ENCODE peak calls at places on chromosomes 13 and 19, in five cellular contexts. E, Q, B, I and D are unnamed samples.
A peak's percentile ranks its signal among the peaks of the same experiment; 100 is the strongest.

GRCh38 chr13:45225370-45225769 is 24.5 kb upstream of the KCTD4 start:
- DNase-seq in Q (no peak), E (no peak), B (no peak), I (no peak), D (no peak)

GRCh38 chr13:73331556-73331955 is 272.8 kb downstream of the KLF5 start:
- DNase-seq in B (no peak), E (no peak), I (no peak), Q (no peak), D (no peak)

GRCh38 chr19:33339750-33340029 is 33.8 kb upstream of the CEBPG start:
- DNase-seq in I (no peak), Q (no peak), E (no peak), B (no peak), D (no peak)

GRCh38 chr19:14363203-14364097 is 17.8 kb upstream of the ADGRE5 start:
- DNase-seq in B (peak; percentile 77), I (peak; percentile 77), Q (peak; percentile 91), E (no peak), D (peak; percentile 82)

GRCh38 chr19:13037161-13037560 is 41.9 kb downstream of the NFIX start:
- DNase-seq in Q (peak; percentile 83), B (peak; percentile 92), E (no peak), I (no peak), D (no peak)

GRCh38 chr19:21256722-21257121 is 72.5 kb downstream of the ZNF708 start:
- DNase-seq in E (peak; percentile 43), I (peak; percentile 23), B (peak; percentile 29), Q (no peak), D (peak; percentile 25)

GRCh38 chr13:32629313-32629712 is 43.1 kb downstream of the PDS5B start:
- DNase-seq in Q (no peak), I (no peak), E (no peak), B (no peak), D (no peak)

GRCh38 chr13:55038230-55038629 is 2009.6 kb downstream of the OLFM4 start:
- DNase-seq in B (no peak), I (no peak), E (no peak), Q (no peak), D (no peak)

GRCh38 chr13:46983881-46984280 is 87.0 kb upstream of the HTR2A start:
- DNase-seq in Q (no peak), E (peak; percentile 91), I (no peak), B (peak; percentile 28), D (no peak)

GRCh38 chr19:49512970-49513745 is 697 bp downstream of the FCGRT start:
- DNase-seq in E (peak; percentile 59), Q (peak; percentile 71), B (peak; percentile 47), I (no peak), D (no peak)

GRCh38 chr13:99663185-99663825 is 162.0 kb downstream of the TM9SF2 start:
- DNase-seq in E (no peak), B (no peak), I (no peak), Q (no peak), D (no peak)

GRCh38 chr13:46753137-46753536 is 43.8 kb downstream of the ESD start:
- DNase-seq in Q (no peak), B (no peak), E (no peak), I (no peak), D (no peak)

GRCh38 chr19:43784251-43784980 is 3.6 kb upstream of the KCNN4 start:
- DNase-seq in B (peak; percentile 92), E (peak; percentile 89), I (peak; percentile 77), Q (peak; percentile 67), D (no peak)

GRCh38 chr13:42524487-42525034 is 49.4 kb upstream of the TNFSF11 start:
- DNase-seq in Q (no peak), B (no peak), E (no peak), I (no peak), D (no peak)

GRCh38 chr19:8324186-8325050 is 3.1 kb downstream of the RPS28 start:
- DNase-seq in E (peak; percentile 16), B (no peak), Q (no peak), I (no peak), D (no peak)

GRCh38 chr13:98410591-98410990 is 166.3 kb downstream of the STK24 start:
- DNase-seq in Q (no peak), B (no peak), I (no peak), E (no peak), D (no peak)

GRCh38 chr13:51666316-51666715 is 82.1 kb downstream of the WDFY2 start:
- DNase-seq in Q (no peak), E (no peak), I (no peak), B (no peak), D (no peak)

GRCh38 chr13:97112451-97113152 is 109.5 kb upstream of the MBNL2 start:
- DNase-seq in I (no peak), E (no peak), Q (no peak), B (no peak), D (no peak)

GRCh38 chr13:112722433-112723250 is 32.8 kb downstream of the ATP11A start:
- DNase-seq in E (no peak), Q (no peak), B (peak; percentile 65), I (peak; percentile 86), D (no peak)

GRCh38 chr13:21137696-21138095 is 38.7 kb downstream of the SKA3 start:
- DNase-seq in E (no peak), B (peak; percentile 53), I (peak; percentile 59), Q (no peak), D (no peak)

GRCh38 chr13:64332048-64332447 is 2898.1 kb downstream of the PCDH9 start:
- DNase-seq in Q (peak; percentile 74), I (no peak), E (no peak), B (no peak), D (no peak)

GRCh38 chr13:65966991-65967451 is 1263.1 kb downstream of the PCDH9 start:
- DNase-seq in I (peak; percentile 60), Q (peak; percentile 11), E (peak; percentile 52), B (peak; percentile 29), D (peak; percentile 58)

GRCh38 chr19:48195106-48195830 is 24.8 kb downstream of the ZSWIM9 start:
- DNase-seq in I (no peak), E (no peak), Q (no peak), B (no peak), D (no peak)

GRCh38 chr13:103716689-103717088 is 650.5 kb upstream of the SLC10A2 start:
- DNase-seq in B (no peak), E (no peak), Q (no peak), I (no peak), D (no peak)

GRCh38 chr19:38989066-38989605 is 13.6 kb upstream of the FBXO17 start:
- DNase-seq in E (no peak), I (no peak), Q (peak; percentile 88), B (peak; percentile 27), D (no peak)

GRCh38 chr13:45179428-45179827 is 21.4 kb downstream of the KCTD4 start:
- DNase-seq in I (no peak), B (no peak), Q (no peak), E (no peak), D (no peak)

GRCh38 chr13:46624821-46625220 is 71.9 kb downstream of the LRCH1 start:
- DNase-seq in Q (no peak), E (no peak), I (no peak), B (no peak), D (no peak)

GRCh38 chr13:51291341-51291740 is 48.1 kb upstream of the SERPINE3 start:
- DNase-seq in I (no peak), E (no peak), Q (no peak), B (peak; percentile 39), D (no peak)

GRCh38 chr19:46372901-46373572 is 26.1 kb downstream of the PPP5C start:
- DNase-seq in I (no peak), Q (no peak), E (no peak), B (peak; percentile 79), D (peak; percentile 41)
- H3K4me3 ChIP-seq in I (no peak overlapping the region), Q (no peak overlapping the region), E (no peak overlapping the region), B (peak overlapping the region; percentile 25), D (no peak overlapping the region)

GRCh38 chr19:36449059-36449670 is 30.7 kb upstream of the ZFP82 start:
- DNase-seq in B (no peak), Q (no peak), E (no peak), I (no peak), D (no peak)
- H3K9me3 ChIP-seq in B (peaks cover 22% of the 10 kb centered on the region), Q (peaks cover 41% of the 10 kb centered on the region), E (peaks cover 60% of the 10 kb centered on the region), I (peaks cover 39% of the 10 kb centered on the region), D (no peaks in the 10 kb centered on the region)

GRCh38 chr13:78610381-78610883 is 7.1 kb upstream of the POU4F1 start:
- DNase-seq in E (no peak), I (no peak), Q (no peak), B (no peak), D (no peak)

GRCh38 chr13:78607409-78608253 is 4.3 kb upstream of the POU4F1 start:
- DNase-seq in E (no peak), B (no peak), I (no peak), Q (no peak), D (no peak)

GRCh38 chr13:78608254-78608704 is 4.9 kb upstream of the POU4F1 start:
- DNase-seq in Q (no peak), E (no peak), I (no peak), B (no peak), D (no peak)

GRCh38 chr13:78609464-78610205 is 6.3 kb upstream of the POU4F1 start:
- DNase-seq in E (no peak), Q (no peak), B (peak; percentile 60), I (no peak), D (no peak)

GRCh38 chr13:78608705-78609463 is 5.5 kb upstream of the POU4F1 start:
- DNase-seq in B (peak; percentile 42), Q (no peak), I (no peak), E (no peak), D (no peak)
- H3K4me3 ChIP-seq in B (peak overlapping the region; percentile 73), Q (peak overlapping the region; percentile 53), I (no peak overlapping the region), E (peak overlapping the region; percentile 45), D (peak overlapping the region; percentile 54)

GRCh38 chr13:109881347-109881725 is 95.0 kb upstream of the IRS2 start:
- DNase-seq in I (no peak), B (no peak), E (no peak), Q (no peak), D (no peak)

GRCh38 chr13:109880371-109881346 is 94.3 kb upstream of the IRS2 start:
- DNase-seq in Q (no peak), I (no peak), B (no peak), E (no peak), D (no peak)

GRCh38 chr13:109883181-109884180 is 97.1 kb upstream of the IRS2 start:
- DNase-seq in Q (no peak), I (no peak), E (no peak), B (no peak), D (no peak)

GRCh38 chr13:109884462-109884861 is 98.1 kb upstream of the IRS2 start:
- DNase-seq in Q (no peak), E (no peak), B (no peak), I (no peak), D (no peak)

DNA sequence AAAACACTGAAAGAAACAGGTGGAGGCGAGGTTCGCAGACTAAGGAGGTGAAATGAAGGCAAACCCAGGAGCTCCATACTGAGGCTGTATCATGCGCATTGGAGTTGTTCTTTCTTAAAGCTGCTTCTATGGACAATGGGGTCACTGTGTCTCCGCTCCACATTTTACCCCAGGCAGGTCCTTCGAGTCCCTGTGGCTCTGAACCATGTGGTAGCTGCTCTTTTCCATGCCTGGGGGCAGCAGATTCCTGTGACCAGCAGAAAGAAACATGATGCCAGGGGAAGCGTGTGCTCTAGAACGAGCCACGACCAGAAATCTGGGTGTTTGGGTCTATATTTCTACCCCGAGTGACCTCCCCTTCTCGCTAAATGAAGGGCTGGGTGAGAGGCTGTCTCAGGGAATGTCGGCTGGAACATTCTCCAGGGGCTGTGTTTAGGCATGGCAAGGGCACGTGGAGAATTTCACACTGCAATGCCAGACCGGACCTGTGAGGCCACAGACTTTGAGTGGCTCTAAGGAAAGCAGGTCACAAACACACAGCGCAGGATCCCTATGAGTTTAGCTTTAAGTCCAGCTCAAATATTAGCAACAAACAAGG is 95.7 kb upstream of the IRS2 start:
- DNase-seq in E (no peak), I (no peak), Q (no peak), B (no peak), D (no peak)
- H3K9me3 ChIP-seq in E (no peaks in the 10 kb centered on the region), I (no peaks in the 10 kb centered on the region), Q (no peaks in the 10 kb centered on the region), B (no peaks in the 10 kb centered on the region), D (no peaks in the 10 kb centered on the region)

GRCh38 chr19:17489392-17490030 is 19.2 kb downstream of the SLC27A1 start:
- DNase-seq in Q (no peak), B (no peak), E (no peak), I (no peak), D (no peak)
- H3K4me3 ChIP-seq in Q (no peak overlapping the region), B (no peak overlapping the region), E (no peak overlapping the region), I (no peak overlapping the region), D (no peak overlapping the region)